ENCODE peak calls at places on chromosomes 7 and 10, in eight cellular contexts. Q is fibroblast of lung; F is Panc1; G is H9; M is psoas muscle; B is A549; S is CD8-positive, alpha-beta memory T cell; T is left lung. V is an unnamed sample.
A peak's percentile ranks its signal among the peaks of the same experiment; 100 is the strongest.

GRCh38 chr10:84177541-84178386 is 4.2 kb downstream of the GPR15LG start:
- DNase-seq in Q (no peak), F (no peak), B (no peak), S (peak; percentile 58), G (no peak), T (no peak), M (no peak), V (no peak)

GRCh38 chr7:159218216-159219006 is 73.7 kb upstream of the VIPR2 start:
- DNase-seq in T (no peak), Q (no peak), S (no peak), M (no peak), G (no peak), B (no peak), F (no peak), V (no peak)

GRCh38 chr7:50362712-50363282 is 58.3 kb downstream of the IKZF1 start:
- DNase-seq in B (no peak), Q (no peak), F (no peak), M (no peak), S (peak; percentile 66), T (no peak), G (no peak), V (no peak)

GRCh38 chr7:82859106-82859850 is 303.4 kb downstream of the PCLO start:
- DNase-seq in Q (no peak), F (no peak), T (no peak), G (no peak), B (no peak), M (no peak), S (no peak), V (no peak)

GRCh38 chr7:78203042-78203720 is 404.6 kb downstream of the PHTF2 start:
- DNase-seq in M (no peak), B (no peak), Q (no peak), S (no peak), T (no peak), F (no peak), G (no peak), V (no peak)

GRCh38 chr7:18399624-18400235 is 95.8 kb upstream of the HDAC9 start:
- DNase-seq in M (no peak), G (peak; percentile 33), Q (no peak), S (no peak), B (no peak), T (no peak), F (no peak), V (no peak)

GRCh38 chr7:16318989-16319915 is 102.1 kb downstream of the CRPPA start:
- DNase-seq in T (no peak), M (no peak), Q (peak; percentile 42), G (no peak), S (no peak), F (no peak), B (peak; percentile 37), V (no peak)

GRCh38 chr10:96229568-96230030 is 41.8 kb downstream of the BLNK start:
- DNase-seq in F (peak; percentile 24), G (peak; percentile 89), B (peak; percentile 84), S (peak; percentile 66), T (peak; percentile 93), M (peak; percentile 74), Q (peak; percentile 69), V (peak; percentile 38)

GRCh38 chr7:105673367-105674188 is 92.3 kb upstream of the EFCAB10 start:
- DNase-seq in Q (no peak), F (no peak), T (no peak), M (peak; percentile 59), B (no peak), G (no peak), S (no peak), V (no peak)

GRCh38 chr10:974785-975074 is 13.5 kb upstream of the GTPBP4 start:
- DNase-seq in M (no peak), S (no peak), T (no peak), Q (no peak), B (no peak), G (no peak), F (no peak), V (no peak)

GRCh38 chr7:113945018-113945938 is 26.5 kb upstream of the PPP1R3A start:
- DNase-seq in S (no peak), M (no peak), F (no peak), G (no peak), B (no peak), T (no peak), Q (peak; percentile 2), V (no peak)

GRCh38 chr7:113698556-113699220 is 220.1 kb downstream of the PPP1R3A start:
- DNase-seq in Q (peak; percentile 55), F (peak; percentile 20), T (no peak), M (no peak), S (no peak), G (no peak), B (peak; percentile 31), V (no peak)

GRCh38 chr10:119346063-119346835 is 138.9 kb downstream of the GRK5 start:
- DNase-seq in F (no peak), Q (no peak), M (no peak), G (no peak), S (no peak), T (no peak), B (no peak), V (no peak)

GRCh38 chr7:123494193-123494796 is 40.1 kb downstream of the IQUB start:
- DNase-seq in Q (peak; percentile 60), F (peak; percentile 20), G (no peak), T (no peak), S (peak; percentile 27), M (no peak), B (peak; percentile 40), V (no peak)

GRCh38 chr7:114630186-114630824 is 215.7 kb downstream of the FOXP2 start:
- DNase-seq in G (no peak), F (no peak), S (no peak), T (no peak), B (no peak), M (no peak), Q (no peak), V (no peak)

GRCh38 chr10:103838095-103838395 is 17.3 kb downstream of the SH3PXD2A start:
- DNase-seq in F (no peak), B (no peak), M (no peak), G (no peak), S (no peak), Q (no peak), T (no peak), V (no peak)

GRCh38 chr10:103836776-103837344 is 18.5 kb downstream of the SH3PXD2A start:
- DNase-seq in Q (no peak), S (no peak), F (no peak), B (no peak), M (no peak), G (no peak), T (no peak), V (no peak)

GRCh38 chr10:103836273-103836672 is 19.1 kb downstream of the SH3PXD2A start:
- DNase-seq in F (no peak), M (no peak), G (no peak), B (no peak), T (no peak), S (no peak), Q (no peak), V (no peak)

GRCh38 chr10:103838851-103839512 is 16.4 kb downstream of the SH3PXD2A start:
- DNase-seq in G (no peak), B (no peak), M (no peak), Q (no peak), F (no peak), S (no peak), T (no peak), V (no peak)

GRCh38 chr10:103837370-103838094 is 17.8 kb downstream of the SH3PXD2A start:
- DNase-seq in B (no peak), F (no peak), G (no peak), T (no peak), M (no peak), S (no peak), Q (no peak), V (no peak)
- H3K4me1 ChIP-seq in B (peaks cover 33% of the 10 kb centered on the region), F (peaks cover 12% of the 10 kb centered on the region), G (peaks cover 27% of the 10 kb centered on the region), T (peaks cover 32% of the 10 kb centered on the region), M (peaks cover 77% of the 10 kb centered on the region), S (no peaks in the 10 kb centered on the region), Q (peaks cover 12% of the 10 kb centered on the region), V (peaks cover 56% of the 10 kb centered on the region)

GRCh38 chr10:69466689-69467088 is 15.4 kb downstream of the TSPAN15 start:
- DNase-seq in F (no peak), G (no peak), M (no peak), B (no peak), Q (no peak), S (no peak), T (no peak), V (no peak)
- H3K4me1 ChIP-seq in F (peaks cover 74% of the 10 kb centered on the region), G (peaks cover 3% of the 10 kb centered on the region), M (peaks cover 64% of the 10 kb centered on the region), B (peaks cover 63% of the 10 kb centered on the region), Q (no peaks in the 10 kb centered on the region), S (peaks cover 10% of the 10 kb centered on the region), T (peaks cover 21% of the 10 kb centered on the region), V (no peaks in the 10 kb centered on the region)

GRCh38 chr7:26198781-26199169 is 1.8 kb downstream of the HNRNPA2B1 start:
- DNase-seq in Q (no peak), S (no peak), F (no peak), G (no peak), T (no peak), B (no peak), M (no peak), V (no peak)
- H3K4me1 ChIP-seq in Q (peaks cover 10% of the 10 kb centered on the region), S (peaks cover 42% of the 10 kb centered on the region), F (peaks cover 43% of the 10 kb centered on the region), G (peaks cover 2% of the 10 kb centered on the region), T (peaks cover 43% of the 10 kb centered on the region), B (peaks cover 37% of the 10 kb centered on the region), M (peaks cover 51% of the 10 kb centered on the region), V (peaks cover 47% of the 10 kb centered on the region)

GRCh38 chr7:143290293-143290692 is 2.1 kb downstream of the CASP2 start:
- DNase-seq in F (no peak), G (no peak), M (no peak), Q (no peak), B (no peak), T (no peak), S (no peak), V (no peak)
- H3K4me1 ChIP-seq in F (peaks cover 13% of the 10 kb centered on the region), G (peaks cover 2% of the 10 kb centered on the region), M (peaks cover 17% of the 10 kb centered on the region), Q (peaks cover 11% of the 10 kb centered on the region), B (peaks cover 32% of the 10 kb centered on the region), T (peaks cover 23% of the 10 kb centered on the region), S (peaks cover 23% of the 10 kb centered on the region), V (peaks cover 18% of the 10 kb centered on the region)

GRCh38 chr10:74011762-74012161 is 13.8 kb downstream of the VCL start:
- DNase-seq in G (no peak), M (no peak), T (no peak), F (no peak), B (peak; percentile 46), S (no peak), Q (peak; percentile 94), V (peak; percentile 23)

GRCh38 chr10:74013004-74013403 is 15.1 kb downstream of the VCL start:
- DNase-seq in S (no peak), T (no peak), G (no peak), M (no peak), F (no peak), B (no peak), Q (no peak), V (no peak)

GRCh38 chr10:74012480-74012879 is 14.6 kb downstream of the VCL start:
- DNase-seq in S (no peak), T (no peak), Q (no peak), G (no peak), B (no peak), F (no peak), M (no peak), V (no peak)

GRCh38 chr10:74008212-74008731 is 10.4 kb downstream of the VCL start:
- DNase-seq in Q (peak; percentile 83), G (no peak), M (no peak), B (no peak), T (no peak), S (no peak), F (no peak), V (no peak)

GRCh38 chr10:74011016-74011415 is 13.1 kb downstream of the VCL start:
- DNase-seq in T (no peak), M (no peak), Q (no peak), G (no peak), F (no peak), S (no peak), B (no peak), V (no peak)
- H3K4me1 ChIP-seq in T (peaks cover 25% of the 10 kb centered on the region), M (peaks cover 69% of the 10 kb centered on the region), Q (peaks cover 39% of the 10 kb centered on the region), G (no peaks in the 10 kb centered on the region), F (peaks cover 64% of the 10 kb centered on the region), S (peaks cover 26% of the 10 kb centered on the region), B (peaks cover 67% of the 10 kb centered on the region), V (peaks cover 73% of the 10 kb centered on the region)

GRCh38 chr7:4747013-4747412 is 28.4 kb upstream of the AP5Z1 start:
- DNase-seq in M (no peak), F (no peak), S (no peak), Q (no peak), T (no peak), B (no peak), G (no peak), V (no peak)
- H3K4me1 ChIP-seq in M (peaks cover 29% of the 10 kb centered on the region), F (peaks cover 28% of the 10 kb centered on the region), S (peaks cover 41% of the 10 kb centered on the region), Q (peaks cover 17% of the 10 kb centered on the region), T (peaks cover 33% of the 10 kb centered on the region), B (peaks cover 66% of the 10 kb centered on the region), G (no peaks in the 10 kb centered on the region), V (peaks cover 50% of the 10 kb centered on the region)

V was measured in thoracic aorta.